ENCODE peak calls at places on chromosomes 5 and 9, in nine cellular contexts. L is A549, J is MM.1S, Q is GM12878, D is endothelial cell of umbilical vein, W is fibroblast of lung, S is mesendoderm, F is astrocyte, U is HepG2. Y is an unnamed sample.
A peak's percentile ranks its signal among the peaks of the same experiment; 100 is the strongest.

GRCh38 chr9:133113163-133113927 is 7.7 kb downstream of the RALGDS start:
- DNase-seq in J (no peak), L (no peak), S (no peak), Q (no peak), D (peak; percentile 45), F (peak; percentile 83), U (no peak), W (peak; percentile 89), Y (no peak)

GRCh38 chr9:129630967-129631672 is 5.2 kb downstream of the NTMT1 start:
- DNase-seq in S (peak; percentile 31), U (no peak), W (peak; percentile 69), Q (no peak), D (no peak), J (no peak), F (peak; percentile 46), L (no peak), Y (no peak)

GRCh38 chr5:1310118-1310517 is 15.2 kb upstream of the TERT start:
- DNase-seq in L (no peak), F (no peak), Q (no peak), U (no peak), D (no peak), S (no peak), J (no peak), W (no peak), Y (no peak)

GRCh38 chr9:78118742-78119473 is 87.3 kb upstream of the GNAQ start:
- DNase-seq in S (no peak), D (no peak), Q (peak; percentile 35), F (peak; percentile 73), U (no peak), L (no peak), W (peak; percentile 79), J (no peak), Y (peak; percentile 21)

GRCh38 chr9:95742821-95743220 is 132.7 kb upstream of the ERCC6L2 start:
- DNase-seq in L (no peak), F (no peak), S (no peak), J (no peak), D (peak; percentile 11), W (no peak), Q (no peak), U (no peak), Y (no peak)

GRCh38 chr5:16931334-16932110 is 4.6 kb downstream of the MYO10 start:
- DNase-seq in L (no peak), F (peak; percentile 76), Q (no peak), W (peak; percentile 76), J (no peak), U (no peak), D (peak; percentile 55), S (no peak), Y (no peak)

GRCh38 chr5:14039063-14039462 is 94.6 kb upstream of the DNAH5 start:
- DNase-seq in F (peak; percentile 66), U (peak; percentile 41), J (no peak), Q (no peak), D (peak; percentile 80), W (peak; percentile 80), L (no peak), S (no peak), Y (no peak)

GRCh38 chr9:21031818-21032203 is 371 bp upstream of the HACD4 start:
- DNase-seq in L (no peak), U (no peak), S (no peak), W (no peak), D (no peak), F (no peak), J (no peak), Q (no peak), Y (no peak)

GRCh38 chr5:2836133-2836532 is 84.7 kb upstream of the IRX2 start:
- DNase-seq in S (no peak), J (peak; percentile 18), Q (no peak), U (no peak), W (no peak), D (no peak), F (no peak), L (no peak), Y (no peak)

GRCh38 chr5:72300590-72301339 is 19.3 kb downstream of the MRPS27 start:
- DNase-seq in S (no peak), D (no peak), W (no peak), Q (no peak), L (no peak), F (no peak), U (no peak), J (no peak), Y (no peak)

GRCh38 chr5:127013407-127013806 is 17.0 kb downstream of the MARCHF3 start:
- DNase-seq in W (no peak), F (no peak), S (no peak), J (no peak), D (no peak), U (no peak), L (no peak), Q (no peak), Y (no peak)
- H3K4me3 ChIP-seq in W (peak overlapping the region; percentile 22), F (no peak overlapping the region), S (no peak overlapping the region), J (no peak overlapping the region), D (peak overlapping the region; percentile 50), U (no peak overlapping the region), L (no peak overlapping the region), Q (no peak overlapping the region), Y (no peak overlapping the region)

DNA sequence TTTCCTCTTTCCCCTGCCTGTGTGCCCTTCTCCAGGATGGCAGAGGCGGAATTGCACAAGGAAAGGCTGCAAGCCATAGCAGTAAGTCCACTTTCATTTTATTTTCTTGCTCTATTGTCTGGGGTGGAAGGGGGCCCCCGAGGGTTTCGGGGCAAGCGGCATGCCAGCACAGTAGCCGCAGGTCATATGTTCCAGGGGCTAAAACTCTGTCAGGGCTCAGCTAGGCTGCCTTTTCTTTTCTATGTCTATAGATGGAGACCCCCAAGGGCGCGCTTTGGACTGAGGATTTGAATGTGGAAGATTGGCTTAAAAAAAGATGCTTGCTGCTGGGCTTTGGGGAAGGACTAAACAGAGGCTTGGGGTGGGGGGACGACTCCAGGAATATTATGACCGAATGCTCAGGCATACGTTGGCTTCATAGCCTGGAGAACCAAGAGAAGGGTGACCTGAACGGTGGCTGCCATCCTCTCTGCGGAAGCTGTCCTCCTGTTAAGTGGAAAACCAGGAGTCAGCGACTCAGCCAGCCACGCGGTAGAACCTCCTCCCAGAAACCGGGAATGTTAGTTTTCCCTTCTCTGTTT is 545 bp downstream of the PALM2AKAP2 start:
- DNase-seq in W (peak; percentile 43), L (no peak), U (no peak), Q (no peak), S (peak; percentile 30), D (no peak), F (peak; percentile 26), J (no peak), Y (no peak)
- H3K4me2 ChIP-seq in W (peak overlapping the region; percentile 77), L (peak overlapping the region; percentile 100), U (peak overlapping the region; percentile 58), Q (no peak overlapping the region), S (peak overlapping the region; percentile 84), D (peak overlapping the region; percentile 1), F (peak overlapping the region; percentile 91), J (peak overlapping the region; percentile 61), Y (no peak overlapping the region)

GRCh38 chr9:123335986-123336329 is 20.0 kb upstream of the CRB2 start:
- DNase-seq in Q (no peak), S (no peak), J (no peak), L (no peak), F (no peak), U (no peak), D (no peak), W (no peak), Y (no peak)
- H3K4me1 ChIP-seq in Q (peaks cover 60% of the 10 kb centered on the region), S (peaks cover 2% of the 10 kb centered on the region), J (peaks cover 53% of the 10 kb centered on the region), L (no peaks in the 10 kb centered on the region), F (peaks cover 21% of the 10 kb centered on the region), U (peaks cover 36% of the 10 kb centered on the region), D (no peaks in the 10 kb centered on the region), W (no peaks in the 10 kb centered on the region), Y (peaks cover 67% of the 10 kb centered on the region)

GRCh38 chr5:139246394-139246793 is 47.1 kb upstream of the MATR3 start:
- DNase-seq in W (peak; percentile 48), F (no peak), D (peak; percentile 49), Q (no peak), S (peak; percentile 57), U (no peak), L (no peak), J (no peak), Y (no peak)
- H3K4me3 ChIP-seq in W (no peak overlapping the region), F (no peak overlapping the region), D (no peak overlapping the region), Q (no peak overlapping the region), S (no peak overlapping the region), U (no peak overlapping the region), L (no peak overlapping the region), J (no peak overlapping the region), Y (no peak overlapping the region)

GRCh38 chr5:140466981-140467742 is 65.5 kb downstream of the ANKHD1 start:
- DNase-seq in D (no peak), Q (no peak), F (no peak), L (no peak), J (no peak), W (no peak), U (no peak), S (no peak), Y (no peak)
- H3K4me2 ChIP-seq in D (no peak overlapping the region), Q (no peak overlapping the region), F (no peak overlapping the region), L (no peak overlapping the region), J (peak overlapping the region; percentile 40), W (no peak overlapping the region), U (no peak overlapping the region), S (no peak overlapping the region), Y (no peak overlapping the region)

Y was measured in OCI-LY7.